ENCODE peak calls at places on chromosomes 13 and 19, in four cellular contexts. One of them, this sample, is unnamed.

GRCh38 chr13:76708138-76708537 is 178.1 kb downstream of the KCTD12 start:
- DNase-seq in T-helper 9 cell: no peak
- DNase-seq in mesenchymal stem cell: no peak
- DNase-seq in NCI-H2107: no peak
- DNase-seq in this sample: no peak

GRCh38 chr19:2478756-2479555 is 3.0 kb downstream of the GADD45B start:
- DNase-seq in mesenchymal stem cell: peak; percentile 91
- DNase-seq in NCI-H2107: no peak
- DNase-seq in T-helper 9 cell: peak; percentile 60
- DNase-seq in this sample: peak; percentile 72

GRCh38 chr13:75812751-75813181 is 176.6 kb downstream of the LMO7 start:
- DNase-seq in T-helper 9 cell: no peak
- DNase-seq in mesenchymal stem cell: peak; percentile 12
- DNase-seq in NCI-H2107: no peak
- DNase-seq in this sample: no peak

GRCh38 chr19:49114630-49115363 is 627 bp downstream of the LIN7B start:
- DNase-seq in mesenchymal stem cell: peak; percentile 58
- DNase-seq in T-helper 9 cell: no peak
- DNase-seq in NCI-H2107: no peak
- DNase-seq in this sample: no peak

GRCh38 chr13:25494708-25495411 is 123.1 kb downstream of the ATP8A2 start:
- DNase-seq in NCI-H2107: peak; percentile 16
- DNase-seq in mesenchymal stem cell: no peak
- DNase-seq in T-helper 9 cell: no peak
- DNase-seq in this sample: no peak

GRCh38 chr19:5154129-5154798 is 185.4 kb downstream of the KDM4B start:
- DNase-seq in T-helper 9 cell: no peak
- DNase-seq in NCI-H2107: no peak
- DNase-seq in mesenchymal stem cell: no peak
- DNase-seq in this sample: peak; percentile 7

GRCh38 chr13:45048890-45049407 is 59.6 kb downstream of the GPALPP1 start:
- DNase-seq in NCI-H2107: no peak
- DNase-seq in T-helper 9 cell: no peak
- DNase-seq in mesenchymal stem cell: no peak
- DNase-seq in this sample: no peak

GRCh38 chr19:29845576-29846176 is 33.9 kb downstream of the CCNE1 start:
- DNase-seq in mesenchymal stem cell: peak; percentile 56
- DNase-seq in T-helper 9 cell: no peak
- DNase-seq in NCI-H2107: no peak
- DNase-seq in this sample: peak; percentile 27

GRCh38 chr13:43054803-43055802 is 31.7 kb downstream of the DNAJC15 start:
- DNase-seq in NCI-H2107: no peak
- DNase-seq in mesenchymal stem cell: peak; percentile 80
- DNase-seq in T-helper 9 cell: no peak
- DNase-seq in this sample: peak; percentile 68

This sample was measured in HCEC 1CT.